ENCODE peak calls at places on chromosomes 2 and 18, in four cellular contexts. W is neural progenitor cell, I is lung, O is pancreas. C is an unnamed sample.

GRCh38 chr2:72148975-72149555 is 1.4 kb upstream of the CYP26B1 start:
- DNase-seq in W (peak; percentile 78), I (peak; percentile 28), O (no peak), C (peak; percentile 60)

GRCh38 chr2:148568597-148568996 is 76.0 kb upstream of the EPC2 start:
- DNase-seq in W (no peak), I (no peak), O (no peak), C (no peak)

GRCh38 chr2:215930505-215931233 is 82.7 kb downstream of the MREG start:
- DNase-seq in W (no peak), I (no peak), O (no peak), C (no peak)

GRCh38 chr2:142234701-142235100 is 103.9 kb upstream of the LRP1B start:
- DNase-seq in W (no peak), I (no peak), O (no peak), C (no peak)

GRCh38 chr2:237459741-237460174 is 27.3 kb upstream of the MLPH start:
- DNase-seq in W (no peak), I (no peak), O (no peak), C (no peak)

GRCh38 chr18:36589857-36590543 is 238.8 kb downstream of the TPGS2 start:
- DNase-seq in W (no peak), I (no peak), O (no peak), C (no peak)

GRCh38 chr2:131034122-131035051 is 58.9 kb downstream of the FAM168B start:
- DNase-seq in W (peak; percentile 90), I (no peak), O (peak; percentile 28), C (no peak)

GRCh38 chr2:232229296-232229916 is 149.1 kb upstream of the ALPP start:
- DNase-seq in W (no peak), I (no peak), O (peak; percentile 21), C (no peak)

GRCh38 chr18:46378864-46379207 is 274.7 kb downstream of the HAUS1 start:
- DNase-seq in W (no peak), I (no peak), O (no peak), C (no peak)

GRCh38 chr2:230878599-230878965 is 13.8 kb downstream of the ITM2C start:
- DNase-seq in W (no peak), I (no peak), O (no peak), C (no peak)

GRCh38 chr2:15607709-15608391 is 16.2 kb downstream of the DDX1 start:
- DNase-seq in W (no peak), I (no peak), O (no peak), C (no peak)

GRCh38 chr2:108908717-108909077 is 80.3 kb downstream of the EDAR start:
- DNase-seq in W (no peak), I (no peak), O (no peak), C (no peak)

GRCh38 chr18:8257851-8258434 is 351.3 kb upstream of the RAB12 start:
- DNase-seq in W (no peak), I (no peak), O (no peak), C (no peak)

GRCh38 chr2:65227035-65227470 is 578 bp upstream of the ACTR2 start:
- DNase-seq in W (no peak), I (peak; percentile 50), O (no peak), C (no peak)

GRCh38 chr2:129906139-129906860 is 73.2 kb upstream of the RAB6C start:
- DNase-seq in W (no peak), I (no peak), O (no peak), C (peak; percentile 33)

GRCh38 chr18:68667121-68667520 is 47.8 kb downstream of the TMX3 start:
- DNase-seq in W (no peak), I (no peak), O (no peak), C (no peak)

GRCh38 chr2:176931588-176932563 is 280.7 kb upstream of the HNRNPA3 start:
- DNase-seq in W (no peak), I (no peak), O (no peak), C (no peak)

GRCh38 chr2:215835641-215836040 is 177.7 kb downstream of the MREG start:
- DNase-seq in W (no peak), I (no peak), O (no peak), C (no peak)

GRCh38 chr2:144943293-144943941 is 423.5 kb upstream of the ZEB2 start:
- DNase-seq in W (no peak), I (no peak), O (no peak), C (no peak)

GRCh38 chr18:12027046-12027445 is 45.7 kb downstream of the IMPA2 start:
- DNase-seq in W (no peak), I (no peak), O (peak; percentile 80), C (no peak)

GRCh38 chr2:59959944-59960343 is 593.5 kb downstream of the BCL11A start:
- DNase-seq in W (no peak), I (no peak), O (no peak), C (no peak)

GRCh38 chr2:60445684-60446184 is 107.7 kb downstream of the BCL11A start:
- DNase-seq in W (no peak), I (no peak), O (no peak), C (no peak)

GRCh38 chr2:207133862-207134519 is 31.8 kb downstream of the KLF7 start:
- DNase-seq in W (peak; percentile 16), I (peak; percentile 76), O (no peak), C (no peak)

GRCh38 chr2:52084760-52085159 is 1052.8 kb upstream of the NRXN1 start:
- DNase-seq in W (no peak), I (no peak), O (no peak), C (no peak)

GRCh38 chr2:118202707-118203303 is 114.5 kb downstream of the INSIG2 start:
- DNase-seq in W (peak; percentile 76), I (peak; percentile 36), O (no peak), C (no peak)

GRCh38 chr18:50287028-50287440 is 458 bp downstream of the CXXC1 start:
- DNase-seq in W (no peak), I (no peak), O (no peak), C (no peak)

GRCh38 chr18:26091047-26091630 is 726 bp upstream of the SS18 start:
- DNase-seq in W (no peak), I (no peak), O (peak; percentile 42), C (no peak)

GRCh38 chr2:227153307-227153706 is 10.7 kb downstream of the COL4A4 start:
- DNase-seq in W (no peak), I (no peak), O (no peak), C (no peak)

GRCh38 chr2:26284132-26284531 is 39.4 kb downstream of the HADHB start:
- DNase-seq in W (no peak), I (no peak), O (no peak), C (peak; percentile 66)

GRCh38 chr2:37671816-37672103 is 318 bp upstream of the CDC42EP3 start:
- DNase-seq in W (no peak), I (no peak), O (no peak), C (peak; percentile 71)

GRCh38 chr2:99403524-99403923 is 66.3 kb downstream of the EIF5B start:
- DNase-seq in W (no peak), I (no peak), O (no peak), C (no peak)

GRCh38 chr2:66849128-66849527 is 414.2 kb downstream of the MEIS1 start:
- DNase-seq in W (no peak), I (no peak), O (peak; percentile 92), C (no peak)

DNA sequence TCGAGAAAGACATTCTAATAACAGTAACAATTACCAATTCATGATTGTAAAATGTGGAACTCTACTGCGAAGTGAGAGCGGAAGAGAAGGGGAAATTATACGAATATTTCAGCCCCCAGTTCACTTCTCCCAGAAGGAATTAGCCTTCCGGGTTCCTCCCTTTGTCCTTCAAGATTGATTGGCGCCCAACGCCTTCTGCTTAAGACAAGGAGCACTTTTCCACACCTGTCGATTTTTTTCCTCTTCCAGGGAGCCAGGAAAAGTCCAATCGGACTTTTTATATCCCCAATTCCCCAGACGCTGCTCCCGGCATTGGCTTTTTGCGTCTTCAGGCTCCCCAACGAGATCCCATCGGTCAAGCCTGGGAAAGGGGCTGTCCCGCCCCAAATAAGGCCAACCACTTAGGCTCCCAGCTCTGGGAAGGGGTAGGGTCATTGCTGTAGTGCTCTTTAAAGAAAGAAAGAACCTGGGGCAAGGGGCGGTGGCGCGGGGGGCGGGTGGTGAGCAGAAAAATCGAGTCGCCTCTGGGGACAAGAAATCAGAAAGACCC is 1.5 kb downstream of the DSC2 start:
- DNase-seq in W (peak; percentile 74), I (no peak), O (no peak), C (peak; percentile 62)
- H3K4me3 ChIP-seq in W (peak overlapping the region; percentile 90), I (peak overlapping the region; percentile 71), O (peak overlapping the region; percentile 64), C (peak overlapping the region; percentile 50)

GRCh38 chr18:48923746-48924580 is 26.8 kb downstream of the SMAD7 start:
- DNase-seq in W (no peak), I (no peak), O (no peak), C (no peak)

GRCh38 chr18:48920408-48921038 is 30.2 kb downstream of the SMAD7 start:
- DNase-seq in W (peak; percentile 12), I (no peak), O (no peak), C (no peak)

GRCh38 chr18:48921305-48922202 is 29.2 kb downstream of the SMAD7 start:
- DNase-seq in W (peak; percentile 3), I (no peak), O (no peak), C (peak; percentile 49)

GRCh38 chr18:48922801-48923730 is 27.7 kb downstream of the SMAD7 start:
- DNase-seq in W (peak; percentile 27), I (peak; percentile 56), O (no peak), C (peak; percentile 80)

DNA sequence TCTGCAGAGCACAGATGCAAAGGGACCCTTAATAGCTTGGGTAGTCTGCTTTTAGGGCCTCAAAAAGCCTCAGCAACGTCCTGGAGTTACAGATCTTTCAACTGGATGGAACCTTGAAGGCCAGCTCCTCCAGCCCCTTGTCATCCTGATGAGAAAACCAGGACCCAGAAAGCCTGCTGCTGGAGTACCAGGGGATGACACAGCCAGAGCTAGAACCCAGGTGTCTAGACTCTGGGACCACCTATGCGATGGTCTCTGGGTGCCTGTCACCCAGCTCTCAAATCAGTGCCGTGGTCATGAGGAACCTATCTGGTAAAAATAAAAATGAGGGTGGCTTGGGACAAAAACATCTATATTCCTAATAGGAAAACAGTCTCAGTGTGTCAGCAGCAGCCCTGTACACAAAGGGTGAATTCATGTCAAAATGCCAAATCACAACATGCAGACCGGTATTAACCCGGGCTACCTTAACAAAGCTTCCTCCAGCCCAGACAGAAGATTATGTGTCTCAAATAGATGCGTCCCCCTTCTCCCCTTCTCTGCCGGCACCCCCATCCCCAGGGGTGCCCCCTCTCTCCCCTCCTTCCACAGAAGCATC is 28.5 kb downstream of the SMAD7 start:
- DNase-seq in W (peak; percentile 1), I (no peak), O (no peak), C (no peak)
- H3K36me3 ChIP-seq in W (no peaks in the 10 kb centered on the region), I (no peaks in the 10 kb centered on the region), O (no peaks in the 10 kb centered on the region), C (peaks cover 31% of the 10 kb centered on the region)

DNA sequence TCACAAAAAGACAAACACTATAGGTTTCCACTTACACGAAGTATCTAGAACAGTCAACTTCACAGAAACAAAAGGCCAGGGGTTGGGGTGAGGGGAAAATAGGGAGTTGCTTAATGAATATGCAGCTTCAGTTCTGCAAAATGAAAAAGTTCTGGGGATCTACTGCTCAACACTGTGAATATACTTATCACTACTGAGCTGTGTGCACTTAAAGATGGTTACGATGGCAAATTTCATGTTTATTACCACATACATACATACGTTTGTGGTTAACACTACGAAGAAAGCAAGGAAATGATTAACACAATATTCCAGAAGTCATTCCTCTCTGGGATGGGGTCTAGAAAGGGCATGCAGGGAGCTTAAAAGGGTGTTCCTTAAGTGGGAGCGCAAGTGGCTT is 19.3 kb downstream of the MBOAT2 start:
- DNase-seq in W (no peak), I (no peak), O (no peak), C (no peak)
- H3K4me3 ChIP-seq in W (no peak overlapping the region), I (no peak overlapping the region), O (no peak overlapping the region), C (no peak overlapping the region)

DNA sequence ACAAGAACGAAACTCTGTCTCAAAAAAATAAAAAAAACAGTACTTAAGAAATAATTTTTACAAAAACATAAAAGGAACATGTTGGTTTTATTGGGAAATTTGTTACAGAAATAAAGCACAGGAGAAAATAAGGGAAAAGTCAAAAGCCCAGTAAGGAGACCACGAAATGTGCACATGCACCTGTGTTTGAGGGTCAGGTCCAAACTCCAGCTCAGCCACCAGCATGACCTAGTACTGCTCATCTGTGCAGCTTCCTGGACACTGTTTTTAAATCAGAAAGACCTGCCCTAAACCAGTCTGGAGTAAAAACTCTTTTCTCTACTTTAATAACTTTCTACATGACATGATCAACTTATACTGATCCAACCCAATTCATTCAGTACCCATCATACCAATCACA is 21.2 kb downstream of the RNF149 start:
- DNase-seq in W (no peak), I (no peak), O (no peak), C (no peak)
- H3K36me3 ChIP-seq in W (peaks cover 4% of the 10 kb centered on the region), I (peaks cover 17% of the 10 kb centered on the region), O (peaks cover 17% of the 10 kb centered on the region), C (peaks cover 86% of the 10 kb centered on the region)